ENCODE peak calls at places on chromosome 1, in nine cellular contexts. W is AG09319; G is stimulated activated CD8-positive, alpha-beta memory T cell treated with anti-CD3 and anti-CD28 coated beads, Interleukin-15, amount 100 ng/mL, for 24 hours; D is right cardiac atrium; F is OCI-LY7; E is effector CD4-positive, alpha-beta T cell; K is CD4-positive, alpha-beta T cell; L is GM03348; M is upper lobe of right lung. P is an unnamed sample.

GRCh38 chr1:106680922-106681321 is 375.6 kb upstream of the PRMT6 start:
- DNase-seq in W (no peak), G (no peak), D (no peak), F (no peak), E (no peak), K (no peak), L (no peak), M (no peak), P (no peak)

GRCh38 chr1:43381609-43382008 is 8.0 kb downstream of the MED8 start:
- DNase-seq in W (no peak), G (no peak), D (no peak), F (no peak), E (no peak), K (no peak), L (no peak), M (no peak), P (no peak)

GRCh38 chr1:86084998-86085397 is 71.6 kb downstream of the COL24A1 start:
- DNase-seq in W (no peak), G (no peak), D (no peak), F (no peak), E (no peak), K (no peak), L (no peak), M (no peak), P (no peak)

GRCh38 chr1:202713110-202713509 is 2.9 kb upstream of the SYT2 start:
- DNase-seq in W (no peak), G (no peak), D (no peak), F (no peak), E (no peak), K (no peak), L (no peak), M (no peak), P (no peak)

GRCh38 chr1:5768014-5768413 is 224.2 kb downstream of the NPHP4 start:
- DNase-seq in W (no peak), G (no peak), D (peak; percentile 28), F (no peak), E (no peak), K (no peak), L (no peak), M (no peak), P (no peak)

GRCh38 chr1:15945832-15946448 is 30.0 kb downstream of the ZBTB17 start:
- DNase-seq in W (no peak), G (no peak), D (peak; percentile 49), F (no peak), E (no peak), K (no peak), L (no peak), M (no peak), P (no peak)

GRCh38 chr1:212034516-212035122 is 738 bp downstream of the INTS7 start:
- DNase-seq in W (no peak), G (no peak), D (peak; percentile 30), F (no peak), E (no peak), K (no peak), L (no peak), M (no peak), P (no peak)

GRCh38 chr1:64425521-64425920 is 44.4 kb upstream of the CACHD1 start:
- DNase-seq in W (no peak), G (no peak), D (no peak), F (no peak), E (no peak), K (no peak), L (no peak), M (no peak), P (no peak)

GRCh38 chr1:234144866-234145265 is 228.4 kb upstream of the COA6 start:
- DNase-seq in W (no peak), G (no peak), D (no peak), F (no peak), E (no peak), K (no peak), L (no peak), M (no peak), P (no peak)

GRCh38 chr1:204262506-204263239 is 48.9 kb upstream of the GOLT1A start:
- DNase-seq in W (no peak), G (no peak), D (no peak), F (no peak), E (no peak), K (no peak), L (no peak), M (no peak), P (no peak)

GRCh38 chr1:3581296-3581695 is 30.0 kb downstream of the MEGF6 start:
- DNase-seq in W (no peak), G (no peak), D (no peak), F (no peak), E (no peak), K (no peak), L (no peak), M (no peak), P (no peak)

GRCh38 chr1:176178316-176178715 is 28.8 kb downstream of the COP1 start:
- DNase-seq in W (no peak), G (no peak), D (no peak), F (peak; percentile 47), E (no peak), K (no peak), L (no peak), M (no peak), P (no peak)

GRCh38 chr1:162070094-162070748 is 730 bp downstream of the NOS1AP start:
- DNase-seq in W (no peak), G (no peak), D (peak; percentile 41), F (no peak), E (no peak), K (no peak), L (peak; percentile 8), M (peak; percentile 65), P (no peak)

GRCh38 chr1:109885589-109885988 is 25.1 kb upstream of the CSF1 start:
- DNase-seq in W (no peak), G (no peak), D (no peak), F (no peak), E (no peak), K (no peak), L (no peak), M (no peak), P (no peak)

GRCh38 chr1:203166192-203166940 is 9.3 kb downstream of the MYBPH start:
- DNase-seq in W (no peak), G (no peak), D (no peak), F (peak; percentile 35), E (no peak), K (no peak), L (no peak), M (peak; percentile 75), P (no peak)

GRCh38 chr1:246497331-246497915 is 9.7 kb downstream of the SMYD3 start:
- DNase-seq in W (peak; percentile 52), G (no peak), D (no peak), F (peak; percentile 83), E (peak; percentile 27), K (no peak), L (peak; percentile 74), M (no peak), P (no peak)

GRCh38 chr1:165773324-165773965 is 4.8 kb upstream of the TMCO1 start:
- DNase-seq in W (no peak), G (no peak), D (no peak), F (no peak), E (no peak), K (no peak), L (peak; percentile 63), M (no peak), P (no peak)

GRCh38 chr1:23124259-23125026 is 44.2 kb downstream of the LUZP1 start:
- DNase-seq in W (no peak), G (no peak), D (no peak), F (no peak), E (no peak), K (no peak), L (no peak), M (no peak), P (no peak)

GRCh38 chr1:15916417-15916816 is 59.5 kb downstream of the ZBTB17 start:
- DNase-seq in W (no peak), G (no peak), D (no peak), F (no peak), E (no peak), K (no peak), L (no peak), M (no peak), P (no peak)

GRCh38 chr1:175493999-175494336 is 249.4 kb downstream of the TNR start:
- DNase-seq in W (no peak), G (no peak), D (no peak), F (no peak), E (no peak), K (no peak), L (no peak), M (no peak), P (no peak)

GRCh38 chr1:204641936-204642335 is 43.6 kb downstream of the LRRN2 start:
- DNase-seq in W (no peak), G (no peak), D (no peak), F (no peak), E (no peak), K (no peak), L (no peak), M (no peak), P (no peak)

GRCh38 chr1:58783090-58783992 is 506 bp downstream of the JUN start:
- DNase-seq in W (no peak), G (peak; percentile 29), D (peak; percentile 85), F (peak; percentile 59), E (peak; percentile 11), K (peak; percentile 33), L (peak; percentile 44), M (peak; percentile 85), P (peak; percentile 40)

GRCh38 chr1:30763654-30764248 is 6.2 kb upstream of the LAPTM5 start:
- DNase-seq in W (no peak), G (no peak), D (no peak), F (no peak), E (no peak), K (no peak), L (peak; percentile 71), M (no peak), P (no peak)

GRCh38 chr1:168392958-168393357 is 112.3 kb downstream of the TBX19 start:
- DNase-seq in W (no peak), G (no peak), D (peak; percentile 23), F (no peak), E (no peak), K (no peak), L (no peak), M (no peak), P (no peak)

GRCh38 chr1:196309386-196309785 is 298.9 kb downstream of the KCNT2 start:
- DNase-seq in W (peak; percentile 0), G (no peak), D (no peak), F (peak; percentile 37), E (no peak), K (no peak), L (peak; percentile 12), M (no peak), P (no peak)

GRCh38 chr1:87778896-87779295 is 450.2 kb downstream of the LMO4 start:
- DNase-seq in W (no peak), G (no peak), D (no peak), F (no peak), E (no peak), K (no peak), L (no peak), M (no peak), P (no peak)

GRCh38 chr1:207032528-207033017 is at the start of gene C1orf116:
- DNase-seq in W (no peak), G (no peak), D (no peak), F (no peak), E (no peak), K (no peak), L (no peak), M (peak; percentile 79), P (no peak)

GRCh38 chr1:55718758-55719671 is 503.9 kb upstream of the USP24 start:
- DNase-seq in W (peak; percentile 100), G (no peak), D (peak; percentile 70), F (no peak), E (no peak), K (no peak), L (peak; percentile 87), M (peak; percentile 57), P (no peak)